ENCODE peak calls at places on chromosomes 4 and X, in six cellular contexts. T is BE2C, N is hepatocyte, D is cardiac muscle cell, Z is pancreas, I is mammary epithelial cell. K is an unnamed sample. For H3K4me1, the result is how much of the 10 kb centered on the place peaks cover.

GRCh38 chr4:95963456-95963855 is 123.6 kb downstream of the PDHA2 start:
- DNase-seq in N (no peak), T (no peak), Z (no peak), I (peak), D (no peak), K (no peak)

GRCh38 chr4:6893449-6894085 is 16.1 kb upstream of the TBC1D14 start:
- DNase-seq in T (no peak), I (no peak), Z (no peak), D (no peak), N (peak), K (no peak)

GRCh38 chr4:185941476-185941875 is 127.5 kb upstream of the TLR3 start:
- DNase-seq in D (no peak), Z (no peak), I (no peak), N (peak), T (no peak), K (no peak)

GRCh38 chrX:119089619-119090018 is 16.8 kb downstream of the CT47C1 start:
- DNase-seq in D (no peak), T (no peak), Z (no peak), N (no peak), I (no peak), K (no peak)

GRCh38 chr4:69708211-69708610 is 52.2 kb downstream of the SULT1B1 start:
- DNase-seq in N (no peak), T (no peak), I (no peak), D (no peak), Z (no peak), K (no peak)

GRCh38 chr4:24551492-24552330 is 32.6 kb downstream of the DHX15 start:
- DNase-seq in T (no peak), I (no peak), N (peak), D (no peak), Z (no peak), K (no peak)

GRCh38 chrX:14997271-14997670 is 124.0 kb downstream of the MOSPD2 start:
- DNase-seq in N (no peak), D (no peak), I (no peak), Z (no peak), T (no peak), K (no peak)

GRCh38 chr4:94515365-94515764 is 63.6 kb downstream of the PDLIM5 start:
- DNase-seq in Z (no peak), I (no peak), D (no peak), T (no peak), N (no peak), K (no peak)

GRCh38 chr4:170395773-170396172 is 306.0 kb upstream of the AADAT start:
- DNase-seq in D (no peak), T (no peak), I (no peak), Z (no peak), N (no peak), K (no peak)

GRCh38 chr4:2907706-2908293 is 55.4 kb downstream of the NOP14 start:
- DNase-seq in N (peak), T (no peak), D (no peak), Z (peak), I (no peak), K (no peak)

GRCh38 chr4:185020863-185021761 is 2.8 kb downstream of the HELT start:
- DNase-seq in D (no peak), I (peak), T (no peak), Z (no peak), N (no peak), K (no peak)

GRCh38 chr4:184448828-184449227 is 25.5 kb downstream of the IRF2 start:
- DNase-seq in D (no peak), T (no peak), N (no peak), Z (no peak), I (peak), K (peak)

GRCh38 chr4:4704267-4704666 is 155.2 kb upstream of the MSX1 start:
- DNase-seq in Z (no peak), T (no peak), I (no peak), N (no peak), D (no peak), K (no peak)

GRCh38 chrX:150507251-150507856 is 61.1 kb upstream of the MTM1 start:
- DNase-seq in T (no peak), D (no peak), I (no peak), N (no peak), Z (peak), K (peak)

GRCh38 chrX:106862972-106863688 is 40.0 kb downstream of the RIPPLY1 start:
- DNase-seq in N (peak), I (peak), Z (no peak), D (peak), T (peak), K (no peak)

GRCh38 chr4:24559032-24559821 is 25.1 kb downstream of the DHX15 start:
- DNase-seq in N (no peak), I (no peak), T (no peak), D (no peak), Z (no peak), K (no peak)

GRCh38 chr4:108861339-108861738 is 98.5 kb upstream of the ETNPPL start:
- DNase-seq in I (peak), N (peak), D (peak), T (no peak), Z (no peak), K (no peak)

GRCh38 chr4:126727461-126727860 is 905.3 kb upstream of the INTU start:
- DNase-seq in D (no peak), Z (no peak), I (peak), N (no peak), T (no peak), K (no peak)

GRCh38 chr4:106344324-106344970 is 24.1 kb downstream of the GIMD1 start:
- DNase-seq in I (peak), Z (no peak), D (no peak), N (no peak), T (no peak), K (no peak)

GRCh38 chr4:16824278-16824806 is 74.1 kb downstream of the LDB2 start:
- DNase-seq in D (no peak), I (no peak), Z (no peak), T (no peak), N (no peak), K (no peak)

GRCh38 chr4:101643201-101643600 is 147.3 kb upstream of the BANK1 start:
- DNase-seq in N (no peak), T (no peak), Z (no peak), I (peak), D (no peak), K (no peak)

GRCh38 chrX:22056235-22056634 is 24.1 kb downstream of the PHEX start:
- DNase-seq in D (no peak), N (no peak), Z (no peak), I (no peak), T (no peak), K (no peak)

GRCh38 chr4:186472948-186473347 is 82.4 kb downstream of the MTNR1A start:
- DNase-seq in N (peak), T (no peak), Z (no peak), I (peak), D (peak), K (no peak)

GRCh38 chrX:154751669-154752271 is 893 bp upstream of the GAB3 start:
- DNase-seq in T (no peak), N (no peak), Z (no peak), I (no peak), D (peak), K (no peak)

GRCh38 chrX:154750301-154751120 is at the start of gene GAB3:
- DNase-seq in D (peak), N (peak), I (no peak), T (peak), Z (no peak), K (peak)

GRCh38 chrX:154748712-154749339 is 2.1 kb downstream of the GAB3 start:
- DNase-seq in N (peak), Z (no peak), I (peak), T (peak), D (peak), K (no peak)

GRCh38 chrX:154751121-154751668 is 318 bp upstream of the GAB3 start:
- DNase-seq in D (peak), T (no peak), I (no peak), Z (no peak), N (no peak), K (peak)

DNA sequence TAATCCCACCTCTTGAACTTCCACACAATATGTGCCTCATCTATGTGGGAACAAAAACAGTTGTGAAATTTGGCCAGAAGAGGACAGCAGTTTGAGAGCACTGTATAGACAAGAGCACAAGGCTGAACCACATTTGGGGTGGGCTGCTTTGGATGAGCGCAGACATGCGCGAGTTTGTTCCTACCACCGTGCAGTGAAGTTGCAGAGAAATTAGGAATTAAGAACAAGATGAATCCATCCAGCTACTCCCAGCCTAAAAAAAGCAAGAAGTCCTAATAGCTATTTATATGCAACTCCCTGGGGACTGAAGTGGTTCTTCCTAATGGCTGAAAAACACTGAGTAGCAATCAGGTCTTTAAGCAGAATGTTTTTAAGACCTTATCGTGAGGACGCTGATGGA is 1.0 kb downstream of the GAB3 start:
- DNase-seq in Z (no peak), N (no peak), T (no peak), D (no peak), I (no peak), K (no peak)
- H3K4me3 ChIP-seq in Z (no peak), N (no peak), T (no peak), D (no peak), I (no peak), K (peak)

GRCh38 chr4:119299221-119300071 is 22.5 kb downstream of the FABP2 start:
- DNase-seq in I (peak), T (no peak), N (peak), D (no peak), Z (no peak), K (no peak)
- H3K4me1 ChIP-seq in I (under half), T (under half), N (under half), D (under half), Z (under half), K (under half)

GRCh38 chr4:41257901-41258300 is 1.2 kb downstream of the UCHL1 start:
- DNase-seq in I (no peak), T (no peak), N (no peak), Z (no peak), D (no peak), K (no peak)
- H3K4me3 ChIP-seq in I (peak), T (peak), N (peak), Z (peak), D (peak), K (peak)

GRCh38 chrX:130172127-130172834 is 519 bp downstream of the RAB33A start:
- DNase-seq in I (no peak), D (no peak), N (no peak), T (peak), Z (no peak), K (no peak)
- H3K4me1 ChIP-seq in I (under half), D (under half), N (under half), T (under half), Z (under half), K (under half)

GRCh38 chr4:40314951-40315350 is 20.2 kb upstream of the CHRNA9 start:
- DNase-seq in N (no peak), I (peak), T (no peak), Z (no peak), D (no peak), K (no peak)

GRCh38 chr4:40316782-40317635 is 18.1 kb upstream of the CHRNA9 start:
- DNase-seq in I (peak), N (peak), Z (peak), D (peak), T (peak), K (peak)

GRCh38 chr4:40311811-40312346 is 23.3 kb upstream of the CHRNA9 start:
- DNase-seq in I (peak), N (peak), Z (no peak), D (no peak), T (no peak), K (no peak)

GRCh38 chr4:40317921-40318658 is 17.0 kb upstream of the CHRNA9 start:
- DNase-seq in I (no peak), N (no peak), D (no peak), Z (no peak), T (no peak), K (no peak)

DNA sequence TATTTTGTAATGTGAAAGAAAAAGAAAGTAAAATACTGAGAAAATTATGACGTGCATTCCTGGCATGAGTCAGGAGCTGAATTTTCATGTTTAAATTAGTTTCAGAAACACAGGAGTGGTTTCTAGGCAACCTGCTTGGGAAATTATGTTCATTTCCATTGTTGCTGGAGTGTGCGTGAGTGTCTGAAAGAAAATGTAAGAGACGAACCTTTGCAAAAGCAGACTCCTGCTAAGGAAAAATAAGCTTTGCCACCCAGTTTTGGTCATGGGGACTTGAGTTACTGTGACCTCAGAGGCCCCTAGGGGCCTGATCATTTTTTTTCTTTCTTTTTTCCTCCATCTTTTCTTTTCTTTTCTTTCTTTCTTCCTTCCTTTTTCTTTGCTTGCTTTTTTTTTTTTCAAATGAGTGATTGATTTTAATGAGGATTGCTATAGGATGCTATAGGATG is 18.8 kb upstream of the CHRNA9 start:
- DNase-seq in D (no peak), I (peak), Z (no peak), T (no peak), N (peak), K (no peak)
- H3K4me3 ChIP-seq in D (no peak), I (peak), Z (no peak), T (peak), N (no peak), K (peak)

GRCh38 chr4:165208322-165208652 is 926 bp downstream of the KLHL2 start:
- DNase-seq in N (no peak), T (no peak), I (no peak), Z (no peak), D (no peak), K (no peak)

GRCh38 chr4:165208741-165209388 is 1.5 kb downstream of the KLHL2 start:
- DNase-seq in T (no peak), D (no peak), I (peak), N (no peak), Z (no peak), K (no peak)

GRCh38 chr4:165207016-165207430 is 338 bp upstream of the KLHL2 start:
- DNase-seq in I (peak), T (no peak), Z (no peak), N (peak), D (no peak), K (no peak)

GRCh38 chr4:165209796-165210195 is 2.4 kb downstream of the KLHL2 start:
- DNase-seq in T (no peak), D (no peak), I (no peak), N (no peak), Z (no peak), K (no peak)

DNA sequence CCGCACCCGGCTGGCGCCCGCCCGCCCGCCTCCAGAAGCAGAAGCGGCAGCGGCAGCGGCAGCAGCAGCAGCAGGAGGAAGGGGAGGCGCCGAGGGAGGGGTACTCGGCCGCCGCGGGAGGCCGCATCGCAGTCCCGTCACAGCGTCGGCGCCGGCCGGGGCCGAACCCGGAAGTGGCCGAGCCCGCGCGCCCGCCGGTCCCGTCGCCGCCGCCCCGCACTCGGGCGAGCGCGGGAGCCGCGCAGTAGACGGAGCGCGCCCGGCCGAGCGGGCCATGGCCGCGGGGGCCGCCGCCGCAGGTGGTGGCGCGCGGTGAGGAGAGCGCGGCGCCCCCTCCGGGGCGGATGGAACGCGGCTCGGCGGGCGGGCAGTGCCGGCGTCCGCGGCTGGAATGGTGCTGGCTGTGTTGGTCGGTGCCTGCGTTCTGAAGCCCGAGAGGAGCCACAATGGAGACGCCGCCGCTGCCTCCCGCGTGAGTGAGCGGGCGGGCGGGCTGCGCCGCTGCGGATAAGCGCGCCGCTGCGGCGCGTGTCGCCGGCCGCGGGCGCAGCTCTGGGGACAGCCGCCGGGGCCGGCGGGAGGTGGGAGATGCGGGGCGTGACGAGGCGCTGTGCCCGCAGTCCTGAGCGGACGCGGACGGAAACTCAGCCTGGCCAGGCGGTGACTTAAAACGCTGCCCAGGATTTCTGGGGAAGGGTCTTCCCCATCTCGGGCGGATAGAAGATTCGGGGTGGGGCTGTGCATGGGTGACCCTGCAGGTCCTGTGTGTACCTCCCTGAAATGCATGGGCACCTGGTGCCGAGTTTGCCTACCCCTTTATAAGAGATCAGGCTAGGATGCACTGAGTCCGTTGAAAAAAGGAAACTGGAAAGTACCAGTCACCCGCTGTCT is at the start of gene KLHL2:
- DNase-seq in I (peak), D (peak), N (peak), T (peak), Z (peak), K (peak)
- H3K4me1 ChIP-seq in I (half or more), D (under half), N (under half), T (under half), Z (under half), K (under half)

DNA sequence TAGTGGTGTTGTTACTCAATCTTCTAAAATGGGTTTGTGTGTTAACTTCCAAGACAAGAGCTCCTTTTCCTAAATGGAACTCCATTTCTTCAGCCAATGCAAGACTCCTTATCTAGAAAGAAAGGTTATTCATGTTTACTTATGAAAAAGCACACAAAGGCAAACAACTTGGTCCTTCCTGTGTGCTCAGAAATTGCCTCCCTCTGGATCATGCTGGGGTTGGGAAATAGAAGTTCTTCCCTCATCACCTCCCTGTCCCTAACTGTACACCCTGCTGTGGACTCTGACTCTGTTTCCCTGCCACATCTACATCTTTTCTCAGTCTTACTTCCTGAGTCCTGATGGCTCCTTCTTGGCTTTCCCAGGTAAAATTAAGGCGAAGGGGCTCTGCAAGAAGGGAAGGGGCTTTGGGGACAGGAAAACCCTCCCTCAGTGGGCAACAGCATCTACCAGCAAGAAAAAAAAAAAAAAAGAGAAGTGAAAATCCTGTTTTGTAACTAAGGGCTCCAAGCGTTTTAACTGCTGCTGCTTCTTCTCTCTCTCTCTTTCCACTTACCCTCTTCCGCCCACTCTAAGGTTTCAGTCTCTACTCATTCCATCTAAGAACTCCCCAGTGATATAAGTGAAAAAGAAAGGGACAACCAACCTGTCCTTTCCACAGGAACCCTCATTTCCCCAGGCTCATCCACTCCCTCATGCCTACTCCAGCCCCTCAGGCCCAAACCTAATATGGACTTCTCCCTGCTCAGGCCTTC is 19.9 kb upstream of the TASL start:
- DNase-seq in N (no peak), I (no peak), T (no peak), Z (peak), D (no peak), K (no peak)
- H3K4me3 ChIP-seq in N (no peak), I (no peak), T (no peak), Z (no peak), D (no peak), K (no peak)

DNA sequence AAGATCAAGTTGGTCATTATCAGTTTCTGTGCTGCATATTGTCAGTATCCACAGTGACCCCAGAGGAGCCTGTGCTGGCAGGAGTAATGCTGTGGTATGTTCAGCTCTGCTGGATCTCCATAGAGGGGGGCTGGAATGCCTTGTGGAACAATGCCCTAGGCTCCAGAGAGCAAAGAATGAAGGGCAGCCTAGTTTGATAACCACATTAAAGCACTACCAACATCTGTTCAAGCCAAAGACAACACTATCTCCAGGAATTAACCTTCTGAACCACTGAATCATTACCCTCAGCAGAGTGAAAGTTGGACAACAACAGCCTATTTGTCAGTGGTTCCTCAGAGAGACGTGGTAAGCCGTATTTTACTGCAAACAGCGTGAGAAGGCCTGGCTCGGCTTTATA is 192.3 kb upstream of the CXorf66 start:
- DNase-seq in N (no peak), Z (no peak), D (no peak), T (no peak), I (peak), K (no peak)
- H3K4me1 ChIP-seq in N (under half), Z (under half), D (under half), T (under half), I (under half), K (under half)

GRCh38 chr4:182453830-182454229 is 210.6 kb downstream of the TENM3 start:
- DNase-seq in N (no peak), I (no peak), Z (no peak), T (no peak), D (no peak), K (no peak)

GRCh38 chr4:182447938-182448280 is 204.7 kb downstream of the TENM3 start:
- DNase-seq in N (peak), D (peak), Z (no peak), I (no peak), T (no peak), K (no peak)

GRCh38 chr4:182448281-182449151 is 205.3 kb downstream of the TENM3 start:
- DNase-seq in D (peak), N (peak), Z (peak), I (peak), T (peak), K (peak)

GRCh38 chr4:182449960-182450359 is 206.8 kb downstream of the TENM3 start:
- DNase-seq in D (no peak), I (no peak), T (no peak), N (no peak), Z (no peak), K (no peak)

GRCh38 chr4:182449186-182449880 is 206.1 kb downstream of the TENM3 start:
- DNase-seq in T (no peak), N (no peak), D (no peak), Z (no peak), I (peak), K (no peak)
- H3K4me3 ChIP-seq in T (peak), N (peak), D (peak), Z (peak), I (peak), K (peak)

K was measured in aorta.